ENCODE peak calls at places on chromosome 6, in nine cellular contexts. P, V, A, H, W, L, Q, E and Z are unnamed samples. For H3K36me3, the result is how much of the 10 kb centered on the place peaks cover.

GRCh38 chr6:44264154-44265002 is 973 bp downstream of the NFKBIE start:
- DNase-seq in L (no peak), W (no peak), E (no peak), A (no peak), H (peak), Q (peak), P (no peak), V (peak), Z (no peak)

GRCh38 chr6:6796818-6797217 is 208.3 kb downstream of the LY86 start:
- DNase-seq in H (no peak), L (no peak), A (no peak), V (no peak), Q (no peak), E (no peak), W (no peak), P (no peak), Z (no peak)

GRCh38 chr6:55528624-55529023 is 50.4 kb downstream of the HMGCLL1 start:
- DNase-seq in P (no peak), H (no peak), E (no peak), W (no peak), A (peak), V (peak), L (peak), Q (no peak), Z (peak)

GRCh38 chr6:100230976-100231316 is 233.8 kb downstream of the SIM1 start:
- DNase-seq in P (no peak), V (no peak), Q (no peak), A (peak), L (peak), H (no peak), W (no peak), E (no peak), Z (peak)

GRCh38 chr6:156597130-156597529 is 180.0 kb upstream of the ARID1B start:
- DNase-seq in P (no peak), Q (no peak), V (no peak), E (no peak), A (no peak), H (no peak), W (no peak), L (no peak), Z (no peak)

GRCh38 chr6:105592329-105592728 is 189.4 kb upstream of the PREP start:
- DNase-seq in L (peak), P (no peak), H (no peak), W (no peak), A (peak), Q (no peak), E (no peak), V (no peak), Z (peak)

GRCh38 chr6:108766886-108767285 is 81.3 kb upstream of the ARMC2 start:
- DNase-seq in L (no peak), W (no peak), E (no peak), H (no peak), P (no peak), A (no peak), Q (no peak), V (no peak), Z (no peak)

GRCh38 chr6:137739544-137739943 is 127.5 kb upstream of the TNFAIP3 start:
- DNase-seq in E (no peak), A (no peak), P (no peak), L (no peak), W (no peak), H (no peak), V (no peak), Q (no peak), Z (no peak)

GRCh38 chr6:106894978-106895702 is 79.4 kb downstream of the CD24 start:
- DNase-seq in A (peak), H (no peak), L (peak), E (no peak), V (peak), Q (no peak), W (no peak), P (no peak), Z (no peak)

GRCh38 chr6:105087571-105088211 is 92.1 kb downstream of the POPDC3 start:
- DNase-seq in H (no peak), E (no peak), A (peak), V (peak), L (peak), Q (no peak), W (peak), P (peak), Z (no peak)

GRCh38 chr6:15033850-15034203 is 212.0 kb upstream of the JARID2 start:
- DNase-seq in Q (no peak), V (no peak), E (no peak), H (no peak), L (no peak), A (no peak), P (no peak), W (no peak), Z (no peak)

GRCh38 chr6:40188931-40189330 is 254.7 kb upstream of the MOCS1 start:
- DNase-seq in E (no peak), L (no peak), H (no peak), W (peak), Q (no peak), V (no peak), P (no peak), A (no peak), Z (no peak)

GRCh38 chr6:136012198-136012884 is 160.8 kb downstream of the PDE7B start:
- DNase-seq in W (no peak), V (no peak), P (peak), A (peak), E (no peak), Q (no peak), H (no peak), L (peak), Z (peak)

GRCh38 chr6:113018351-113019151 is 671.4 kb downstream of the RFPL4B start:
- DNase-seq in W (peak), E (no peak), V (no peak), L (peak), Q (no peak), H (no peak), P (no peak), A (peak), Z (peak)

GRCh38 chr6:119333707-119334295 is 15.8 kb downstream of the MAN1A1 start:
- DNase-seq in H (no peak), E (no peak), W (no peak), P (no peak), L (no peak), V (peak), A (peak), Q (no peak), Z (no peak)

GRCh38 chr6:88867841-88868558 is 95.4 kb downstream of the RNGTT start:
- DNase-seq in V (no peak), E (no peak), A (peak), Q (no peak), W (no peak), H (no peak), P (no peak), L (peak), Z (peak)

GRCh38 chr6:444653-445275 is 53.2 kb downstream of the IRF4 start:
- DNase-seq in L (no peak), E (no peak), Q (no peak), H (no peak), V (no peak), W (no peak), A (no peak), P (no peak), Z (no peak)

GRCh38 chr6:26307830-26308229 is 57.2 kb upstream of the BTN3A2 start:
- DNase-seq in W (no peak), Q (no peak), E (no peak), L (no peak), H (no peak), A (peak), V (no peak), P (no peak), Z (no peak)

DNA sequence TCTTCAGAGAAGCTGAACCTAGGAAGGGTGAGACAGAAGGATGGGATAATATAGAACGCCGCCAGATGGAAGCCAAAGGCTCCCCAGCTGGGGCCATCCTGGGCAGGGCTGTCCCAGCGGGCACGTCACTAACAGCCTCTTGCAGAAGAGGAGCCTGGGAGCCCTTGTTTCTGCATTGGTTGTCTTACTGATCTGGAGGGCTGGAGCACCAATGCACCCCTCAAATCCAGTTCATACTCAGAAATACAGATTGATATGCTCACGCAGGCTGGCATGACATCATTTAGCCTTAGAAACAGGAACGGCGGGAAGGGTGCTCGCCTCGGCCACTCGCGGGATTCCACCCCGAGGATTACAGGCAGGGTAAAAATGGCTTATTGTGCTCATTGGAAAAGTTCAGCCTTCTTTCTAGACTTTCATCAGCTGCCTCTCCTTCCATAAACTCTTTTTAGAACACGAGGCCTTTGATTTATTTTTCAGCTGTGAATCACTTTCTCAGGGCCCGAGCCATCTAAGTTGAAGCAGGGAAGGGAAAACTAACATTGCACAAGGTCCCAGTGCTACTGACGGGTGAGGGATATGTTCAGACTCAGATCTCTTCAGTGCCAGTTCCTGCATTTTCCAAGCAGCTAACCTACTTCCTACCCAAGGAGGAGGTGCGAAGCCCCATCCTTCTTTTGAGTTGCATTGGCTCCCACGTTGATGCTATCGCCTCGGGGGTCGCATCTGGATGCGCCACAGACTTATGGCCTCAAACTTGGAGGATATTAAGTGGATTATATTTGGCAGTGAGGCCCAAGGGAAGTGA is 82.3 kb downstream of the GMPR start:
- DNase-seq in E (no peak), W (no peak), H (no peak), A (no peak), P (no peak), Q (no peak), V (no peak), L (peak), Z (no peak)
- H3K4me3 ChIP-seq in E (peak), W (no peak), H (peak), A (peak), P (no peak), Q (no peak), V (no peak), L (peak), Z (no peak)

DNA sequence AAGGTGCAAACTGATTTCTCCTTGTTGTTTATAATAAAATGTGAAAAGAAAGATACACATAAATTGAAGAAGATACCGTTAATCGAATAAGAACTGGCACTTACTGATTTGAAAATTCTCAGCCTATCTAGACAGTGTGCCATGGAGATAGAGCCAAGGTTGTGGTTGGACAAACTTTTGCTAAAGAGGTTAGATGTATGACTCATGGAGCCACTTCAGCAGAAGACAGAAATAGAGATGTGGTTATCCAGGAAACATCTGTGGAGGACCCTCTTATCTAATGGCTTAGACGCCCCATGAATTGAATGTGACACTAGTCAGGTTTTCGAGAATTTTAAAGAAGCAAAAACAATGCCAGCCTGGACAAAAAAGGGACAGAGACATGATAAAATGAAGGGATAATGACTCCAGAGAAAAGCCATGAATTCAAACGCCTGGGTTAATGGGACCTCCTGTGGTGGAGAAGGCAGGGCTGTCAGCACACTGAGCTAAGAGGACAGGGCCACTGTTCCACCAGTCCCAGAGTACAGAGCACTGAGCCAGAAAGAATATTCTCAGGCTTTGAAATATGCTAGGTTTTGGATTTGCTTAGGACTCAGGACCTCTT is 280.5 kb downstream of the CLVS2 start:
- DNase-seq in L (no peak), H (no peak), V (no peak), E (no peak), Q (no peak), W (no peak), P (no peak), A (no peak), Z (no peak)
- H3K36me3 ChIP-seq in L (under half), H (under half), V (under half), E (under half), Q (under half), W (under half), P (under half), A (under half), Z (under half)

GRCh38 chr6:166382500-166382932 is 224 bp downstream of the MPC1 start:
- DNase-seq in H (no peak), E (no peak), Q (no peak), A (no peak), P (no peak), L (no peak), V (no peak), W (no peak), Z (no peak)
- H3K4me3 ChIP-seq in H (peak), E (peak), Q (peak), A (peak), P (peak), L (peak), V (peak), W (peak), Z (peak)

GRCh38 chr6:142773859-142774258 is 171.1 kb downstream of the HIVEP2 start:
- DNase-seq in L (no peak), H (no peak), A (no peak), V (no peak), P (no peak), E (no peak), Q (no peak), W (no peak), Z (no peak)
- H3K36me3 ChIP-seq in L (under half), H (under half), A (under half), V (half or more), P (under half), E (under half), Q (under half), W (under half), Z (under half)